ENCODE peak calls at places on chromosome 6, in four cellular contexts. F, U, N and R are unnamed samples.

GRCh38 chr6:116136933-116137340 is 11.0 kb upstream of the COL10A1 start:
- DNase-seq in N (no peak), U (no peak), F (no peak), R (no peak)

GRCh38 chr6:79713701-79714322 is 82.7 kb downstream of the SH3BGRL2 start:
- DNase-seq in F (peak; percentile 1), U (peak; percentile 75), N (peak; percentile 54), R (no peak)

GRCh38 chr6:53244532-53244931 is 95.9 kb upstream of the GCM1 start:
- DNase-seq in U (no peak), N (no peak), F (no peak), R (no peak)

GRCh38 chr6:133456934-133457333 is 215.8 kb downstream of the EYA4 start:
- DNase-seq in F (no peak), U (no peak), N (no peak), R (no peak)

GRCh38 chr6:148293181-148293995 is 49.2 kb upstream of the SASH1 start:
- DNase-seq in N (no peak), U (no peak), F (no peak), R (no peak)

GRCh38 chr6:43990275-43990626 is 137.0 kb downstream of the MRPL14 start:
- DNase-seq in U (no peak), N (no peak), F (no peak), R (no peak)

GRCh38 chr6:127776320-127776719 is 124.5 kb downstream of the THEMIS start:
- DNase-seq in F (no peak), U (no peak), N (no peak), R (no peak)

GRCh38 chr6:19333936-19334335 is 503.2 kb upstream of the ID4 start:
- DNase-seq in N (no peak), U (no peak), F (peak; percentile 13), R (no peak)

GRCh38 chr6:122580731-122581130 is 29.5 kb upstream of the PKIB start:
- DNase-seq in U (peak; percentile 10), N (peak; percentile 4), F (no peak), R (no peak)

GRCh38 chr6:99993533-99994251 is at the start of gene MCHR2:
- DNase-seq in U (no peak), F (no peak), N (no peak), R (no peak)

GRCh38 chr6:12748411-12748810 is 31.8 kb downstream of the PHACTR1 start:
- DNase-seq in U (no peak), F (no peak), N (no peak), R (no peak)

GRCh38 chr6:41199427-41200246 is 1.3 kb downstream of the TREML2 start:
- DNase-seq in U (peak; percentile 52), N (no peak), F (no peak), R (peak; percentile 55)

GRCh38 chr6:12884983-12885382 is 168.4 kb downstream of the PHACTR1 start:
- DNase-seq in N (no peak), U (no peak), F (no peak), R (no peak)

GRCh38 chr6:85464722-85465150 is 14.9 kb downstream of the NT5E start:
- DNase-seq in F (peak; percentile 36), N (no peak), U (no peak), R (no peak)

GRCh38 chr6:51535327-51535726 is 552.1 kb downstream of the PKHD1 start:
- DNase-seq in U (no peak), F (no peak), N (no peak), R (no peak)

GRCh38 chr6:13038315-13039261 is 289.7 kb downstream of the TBC1D7 start:
- DNase-seq in F (no peak), N (no peak), U (no peak), R (no peak)

GRCh38 chr6:5471637-5472430 is 210.5 kb downstream of the FARS2 start:
- DNase-seq in U (no peak), F (no peak), N (no peak), R (no peak)

GRCh38 chr6:35786272-35786671 is 5.5 kb downstream of the CLPSL1 start:
- DNase-seq in F (no peak), U (no peak), N (no peak), R (no peak)

GRCh38 chr6:26217714-26218075 is 130.5 kb downstream of the HFE start:
- DNase-seq in F (no peak), U (peak; percentile 66), N (no peak), R (no peak)

GRCh38 chr6:40587240-40588069 is at the start of gene LRFN2:
- DNase-seq in F (peak; percentile 39), N (peak; percentile 31), U (peak; percentile 16), R (no peak)

GRCh38 chr6:43070028-43070632 is 6.0 kb upstream of the PTK7 start:
- DNase-seq in F (peak; percentile 53), U (peak; percentile 78), N (peak; percentile 83), R (no peak)

DNA sequence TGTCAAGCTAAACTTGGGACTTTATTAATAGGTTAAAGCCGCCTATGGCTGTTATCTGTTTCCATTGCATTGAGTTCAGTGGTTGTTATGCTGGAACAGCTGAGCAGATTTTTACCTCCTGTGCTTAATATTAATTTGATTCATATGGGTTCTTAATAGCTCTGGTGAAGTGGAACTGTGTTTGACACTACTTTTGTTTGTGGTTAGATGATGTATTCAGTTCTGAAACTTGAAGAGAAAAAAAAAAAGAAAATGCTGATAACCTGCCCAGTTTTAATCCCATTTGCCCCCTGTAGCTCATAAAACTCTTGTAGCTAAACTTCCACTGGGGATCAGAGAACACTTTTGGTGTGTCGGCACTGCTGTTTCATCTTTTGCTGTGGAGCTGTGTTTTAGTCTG is 117.8 kb downstream of the ZDHHC14 start:
- DNase-seq in F (no peak), N (no peak), U (no peak), R (no peak)
- TF ChIP-seq SMC3 in F (no peak), N (no peak), U (no peak), R (no peak)

GRCh38 chr6:45746046-45746445 is 269.6 kb downstream of the CLIC5 start:
- DNase-seq in N (no peak), F (no peak), U (no peak), R (no peak)
- TF ChIP-seq MYC in N (no peak), F (no peak), U (no peak), R (no peak)

GRCh38 chr6:137806914-137807682 is 60.0 kb upstream of the TNFAIP3 start:
- DNase-seq in U (no peak), N (no peak), F (no peak), R (no peak)
- TF ChIP-seq SMC3 in U (no peak), N (no peak), F (no peak), R (no peak)

GRCh38 chr6:83847179-83847578 is 6.0 kb upstream of the RIPPLY2 start:
- DNase-seq in N (no peak), F (no peak), U (no peak), R (peak; percentile 51)
- TF ChIP-seq MYC in N (no peak), F (no peak), U (no peak), R (no peak)

GRCh38 chr6:112233864-112234263 is 20.5 kb downstream of the LAMA4 start:
- DNase-seq in F (no peak), N (no peak), U (no peak), R (no peak)
- TF ChIP-seq SMC3 in F (no peak), N (no peak), U (no peak), R (no peak)

DNA sequence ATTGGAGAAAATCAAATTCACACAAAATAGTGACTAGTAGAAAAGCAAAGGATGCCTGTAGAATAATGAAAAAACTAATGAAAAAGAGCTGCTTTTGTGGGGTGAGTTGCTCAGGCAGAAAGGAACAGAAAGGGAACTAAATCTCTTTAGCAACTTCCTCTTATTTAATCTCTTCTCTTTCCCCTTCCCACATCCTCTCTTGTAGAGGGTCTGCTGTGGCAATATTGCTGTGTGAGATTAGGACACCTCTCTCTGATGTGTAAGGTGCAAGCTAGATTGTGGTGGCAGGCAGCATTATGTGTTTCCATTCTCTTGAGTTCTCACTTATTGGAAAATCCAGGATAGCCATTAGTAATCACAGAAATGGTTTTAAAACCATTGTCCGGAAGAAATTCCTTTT is 49.7 kb downstream of the SYNE1 start:
- DNase-seq in F (no peak), U (no peak), N (no peak), R (no peak)
- TF ChIP-seq MYC in F (no peak), U (no peak), N (no peak), R (no peak)

GRCh38 chr6:2817778-2818443 is 23.8 kb downstream of the SERPINB1 start:
- DNase-seq in F (no peak), U (no peak), N (no peak), R (no peak)

GRCh38 chr6:2819115-2819514 is 22.5 kb downstream of the SERPINB1 start:
- DNase-seq in F (no peak), N (no peak), U (no peak), R (no peak)

GRCh38 chr6:2816158-2816557 is 25.5 kb downstream of the SERPINB1 start:
- DNase-seq in U (no peak), F (no peak), N (no peak), R (no peak)

GRCh38 chr6:2819891-2820814 is 21.5 kb downstream of the SERPINB1 start:
- DNase-seq in N (no peak), U (no peak), F (no peak), R (no peak)

DNA sequence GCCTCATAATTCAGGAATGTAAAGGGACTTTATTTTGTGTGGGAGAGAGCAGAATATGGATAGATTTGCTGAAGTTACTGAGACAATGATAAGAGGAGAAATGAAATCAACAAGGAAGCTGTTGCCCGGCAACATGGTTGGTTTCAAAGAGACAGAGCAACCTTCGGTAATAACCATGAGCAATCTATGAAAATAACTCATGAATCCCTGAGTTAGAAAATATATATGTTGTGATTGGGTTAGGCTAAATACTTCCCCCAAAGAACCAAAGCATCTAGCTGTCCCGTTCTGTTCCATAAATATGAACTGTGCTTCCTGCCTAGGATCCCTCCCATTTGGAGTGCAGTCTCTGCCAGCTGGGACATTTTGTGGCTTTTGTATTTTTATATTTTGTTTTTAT is 23.1 kb downstream of the SERPINB1 start:
- DNase-seq in N (no peak), F (no peak), U (no peak), R (no peak)
- TF ChIP-seq SMC3 in N (no peak), F (no peak), U (no peak), R (no peak)

GRCh38 chr6:111230351-111231077 is 143.2 kb downstream of the SLC16A10 start:
- DNase-seq in F (no peak), U (no peak), N (no peak), R (no peak)
- TF ChIP-seq MYC in F (no peak), U (no peak), N (no peak), R (no peak)